ENCODE peak calls at places on chromosomes 11 and 22, in ten cellular contexts. R, M, L, U, Z, C, F, B, W and N are unnamed samples.

GRCh38 chr11:20669833-20670684 is 673 bp downstream of the NELL1 start:
- DNase-seq in R (no peak), M (no peak), L (no peak), U (no peak), Z (no peak), C (no peak), F (peak), B (no peak), W (peak), N (no peak)

GRCh38 chr11:83241291-83241946 is 44.7 kb downstream of the CCDC90B start:
- DNase-seq in R (no peak), M (peak), L (no peak), U (peak), Z (peak), C (no peak), F (peak), B (peak), W (no peak), N (no peak)

GRCh38 chr22:33917744-33918406 is 2.4 kb downstream of the LARGE1 start:
- DNase-seq in R (no peak), M (no peak), L (no peak), U (no peak), Z (peak), C (no peak), F (no peak), B (peak), W (no peak), N (no peak)

GRCh38 chr22:49872347-49872746 is 18.7 kb downstream of the ZBED4 start:
- DNase-seq in R (no peak), M (no peak), L (no peak), U (no peak), Z (no peak), C (no peak), F (no peak), B (no peak), W (no peak), N (no peak)

GRCh38 chr11:61961570-61962212 is 5.7 kb downstream of the FTH1 start:
- DNase-seq in R (no peak), M (peak), L (peak), U (no peak), Z (peak), C (no peak), F (no peak), B (peak), W (no peak), N (peak)

GRCh38 chr11:86228967-86229330 is 15.6 kb upstream of the EED start:
- DNase-seq in R (no peak), M (no peak), L (no peak), U (no peak), Z (no peak), C (no peak), F (no peak), B (no peak), W (no peak), N (no peak)

GRCh38 chr11:65551572-65552398 is 6.4 kb downstream of the LTBP3 start:
- DNase-seq in R (no peak), M (peak), L (no peak), U (no peak), Z (no peak), C (no peak), F (no peak), B (peak), W (peak), N (no peak)

GRCh38 chr11:74933765-74934164 is 15.1 kb downstream of the XRRA1 start:
- DNase-seq in R (no peak), M (no peak), L (no peak), U (no peak), Z (no peak), C (no peak), F (no peak), B (no peak), W (no peak), N (no peak)

GRCh38 chr11:129861702-129862107 is 33.7 kb downstream of the NFRKB start:
- DNase-seq in R (no peak), M (peak), L (no peak), U (peak), Z (peak), C (no peak), F (no peak), B (peak), W (no peak), N (no peak)

GRCh38 chr22:50503475-50504145 is 3.9 kb downstream of the LMF2 start:
- DNase-seq in R (peak), M (no peak), L (peak), U (no peak), Z (no peak), C (no peak), F (no peak), B (no peak), W (no peak), N (no peak)

GRCh38 chr11:20035701-20036601 is 124.3 kb downstream of the DBX1 start:
- DNase-seq in R (no peak), M (no peak), L (no peak), U (peak), Z (peak), C (no peak), F (no peak), B (peak), W (no peak), N (no peak)

GRCh38 chr11:66617148-66617814 is 851 bp downstream of the RBM14 start:
- DNase-seq in R (peak), M (no peak), L (peak), U (no peak), Z (no peak), C (no peak), F (no peak), B (peak), W (peak), N (peak)

GRCh38 chr22:24727218-24727851 is 47.2 kb downstream of the PIWIL3 start:
- DNase-seq in R (no peak), M (no peak), L (no peak), U (no peak), Z (peak), C (no peak), F (no peak), B (peak), W (no peak), N (no peak)

GRCh38 chr22:50700387-50701075 is 27.9 kb downstream of the SHANK3 start:
- DNase-seq in R (peak), M (no peak), L (peak), U (no peak), Z (no peak), C (no peak), F (no peak), B (peak), W (peak), N (no peak)

GRCh38 chr11:75797796-75798195 is 17.2 kb upstream of the UVRAG start:
- DNase-seq in R (no peak), M (no peak), L (no peak), U (no peak), Z (no peak), C (no peak), F (no peak), B (no peak), W (no peak), N (no peak)

GRCh38 chr11:63839508-63840355 is 822 bp downstream of the MARK2 start:
- DNase-seq in R (no peak), M (peak), L (peak), U (no peak), Z (peak), C (no peak), F (no peak), B (no peak), W (peak), N (no peak)

GRCh38 chr22:29702931-29703594 is 16.7 kb upstream of the CABP7 start:
- DNase-seq in R (no peak), M (no peak), L (no peak), U (no peak), Z (no peak), C (no peak), F (no peak), B (no peak), W (peak), N (no peak)

GRCh38 chr11:73227571-73228211 is 9.6 kb downstream of the P2RY2 start:
- DNase-seq in R (peak), M (peak), L (peak), U (no peak), Z (no peak), C (no peak), F (no peak), B (no peak), W (peak), N (no peak)

GRCh38 chr22:25845985-25846745 is 104.2 kb downstream of the MYO18B start:
- DNase-seq in R (no peak), M (no peak), L (no peak), U (no peak), Z (no peak), C (no peak), F (no peak), B (no peak), W (no peak), N (no peak)

GRCh38 chr11:85076535-85077330 is 550.4 kb downstream of the DLG2 start:
- DNase-seq in R (no peak), M (no peak), L (no peak), U (no peak), Z (peak), C (no peak), F (no peak), B (peak), W (no peak), N (no peak)

GRCh38 chr11:34866375-34866774 is 49.8 kb downstream of the APIP start:
- DNase-seq in R (no peak), M (no peak), L (no peak), U (peak), Z (peak), C (no peak), F (no peak), B (peak), W (no peak), N (peak)

GRCh38 chr11:70738661-70739060 is 340.3 kb downstream of the CTTN start:
- DNase-seq in R (peak), M (no peak), L (no peak), U (no peak), Z (no peak), C (no peak), F (no peak), B (no peak), W (peak), N (no peak)

GRCh38 chr22:47783433-47784366 is 1021.2 kb downstream of the TBC1D22A start:
- DNase-seq in R (peak), M (no peak), L (no peak), U (no peak), Z (no peak), C (no peak), F (no peak), B (no peak), W (no peak), N (no peak)

GRCh38 chr11:16095756-16096155 is 260.6 kb downstream of the SOX6 start:
- DNase-seq in R (no peak), M (no peak), L (no peak), U (no peak), Z (no peak), C (no peak), F (no peak), B (no peak), W (no peak), N (no peak)

GRCh38 chr22:19783531-19784395 is 23.2 kb downstream of the TBX1 start:
- DNase-seq in R (no peak), M (no peak), L (no peak), U (no peak), Z (no peak), C (no peak), F (no peak), B (no peak), W (peak), N (no peak)

GRCh38 chr22:17120281-17120680 is 879 bp downstream of the TMEM121B start:
- DNase-seq in R (no peak), M (peak), L (no peak), U (no peak), Z (peak), C (no peak), F (peak), B (peak), W (peak), N (no peak)

GRCh38 chr11:66247295-66247694 is 21.1 kb upstream of the RAB1B start:
- DNase-seq in R (no peak), M (no peak), L (no peak), U (no peak), Z (no peak), C (no peak), F (no peak), B (no peak), W (no peak), N (no peak)

GRCh38 chr11:10601722-10602281 is 33.3 kb upstream of the LYVE1 start:
- DNase-seq in R (no peak), M (no peak), L (peak), U (no peak), Z (no peak), C (no peak), F (no peak), B (no peak), W (peak), N (no peak)

GRCh38 chr11:110918351-110918750 is 206.1 kb upstream of the ARHGAP20 start:
- DNase-seq in R (no peak), M (no peak), L (no peak), U (no peak), Z (no peak), C (no peak), F (no peak), B (no peak), W (no peak), N (no peak)

GRCh38 chr11:36167729-36168128 is 121.5 kb downstream of the COMMD9 start:
- DNase-seq in R (no peak), M (no peak), L (no peak), U (no peak), Z (no peak), C (no peak), F (no peak), B (no peak), W (no peak), N (no peak)

GRCh38 chr11:77146261-77147035 is 18.4 kb downstream of the MYO7A start:
- DNase-seq in R (no peak), M (no peak), L (no peak), U (no peak), Z (no peak), C (no peak), F (no peak), B (no peak), W (peak), N (no peak)

GRCh38 chr22:38270091-38270972 is 2.5 kb downstream of the TMEM184B start:
- DNase-seq in R (no peak), M (no peak), L (no peak), U (no peak), Z (peak), C (no peak), F (no peak), B (no peak), W (no peak), N (no peak)

GRCh38 chr11:70527046-70527395 is 128.7 kb downstream of the CTTN start:
- DNase-seq in R (peak), M (no peak), L (no peak), U (no peak), Z (no peak), C (no peak), F (no peak), B (no peak), W (peak), N (no peak)

GRCh38 chr22:22578702-22579424 is 19.8 kb upstream of the PRAME start:
- DNase-seq in R (no peak), M (no peak), L (no peak), U (no peak), Z (peak), C (no peak), F (no peak), B (peak), W (no peak), N (no peak)

GRCh38 chr22:19477321-19478085 is 1.5 kb downstream of the UFD1 start:
- DNase-seq in R (no peak), M (no peak), L (no peak), U (no peak), Z (peak), C (no peak), F (no peak), B (peak), W (no peak), N (no peak)

GRCh38 chr11:117210620-117211019 is 11.4 kb downstream of the TAGLN start:
- DNase-seq in R (no peak), M (no peak), L (no peak), U (no peak), Z (no peak), C (no peak), F (no peak), B (no peak), W (no peak), N (no peak)

GRCh38 chr11:108453207-108453835 is 14.0 kb downstream of the C11orf65 start:
- DNase-seq in R (no peak), M (no peak), L (no peak), U (no peak), Z (no peak), C (no peak), F (no peak), B (no peak), W (no peak), N (no peak)

GRCh38 chr11:123202155-123202714 is 7.2 kb upstream of the CLMP start:
- DNase-seq in R (no peak), M (peak), L (peak), U (no peak), Z (peak), C (no peak), F (no peak), B (peak), W (no peak), N (no peak)

GRCh38 chr11:13019313-13019712 is 10.2 kb downstream of the RASSF10 start:
- DNase-seq in R (no peak), M (no peak), L (no peak), U (no peak), Z (no peak), C (no peak), F (no peak), B (no peak), W (no peak), N (no peak)

DNA sequence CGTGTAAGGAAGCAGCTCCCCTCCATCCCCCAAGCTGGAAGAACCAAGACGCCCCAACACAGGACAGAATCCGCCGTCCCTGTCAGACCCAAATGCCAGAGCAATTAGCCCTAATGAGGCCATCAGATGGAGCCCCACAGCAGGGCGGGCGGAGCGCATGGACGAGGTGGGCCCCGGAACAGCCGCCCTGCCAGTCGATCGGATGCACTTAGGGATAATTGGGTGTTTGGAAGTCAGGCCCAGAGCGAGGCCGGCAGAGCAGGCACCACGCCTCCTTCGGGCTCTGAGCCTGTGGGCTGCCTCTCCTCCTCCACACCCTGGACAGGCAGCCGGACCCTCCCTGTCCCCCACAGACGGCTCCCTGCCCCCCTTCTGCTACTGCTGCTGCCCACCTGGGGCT is 5.5 kb upstream of the TH start:
- DNase-seq in R (no peak), M (no peak), L (no peak), U (no peak), Z (no peak), C (no peak), F (no peak), B (no peak), W (no peak), N (no peak)
- TF ChIP-seq CTCF in R (no peak), M (no peak), L (no peak), U (no peak), Z (no peak), C (no peak), F (no peak), B (no peak), W (no peak), N (no peak)

DNA sequence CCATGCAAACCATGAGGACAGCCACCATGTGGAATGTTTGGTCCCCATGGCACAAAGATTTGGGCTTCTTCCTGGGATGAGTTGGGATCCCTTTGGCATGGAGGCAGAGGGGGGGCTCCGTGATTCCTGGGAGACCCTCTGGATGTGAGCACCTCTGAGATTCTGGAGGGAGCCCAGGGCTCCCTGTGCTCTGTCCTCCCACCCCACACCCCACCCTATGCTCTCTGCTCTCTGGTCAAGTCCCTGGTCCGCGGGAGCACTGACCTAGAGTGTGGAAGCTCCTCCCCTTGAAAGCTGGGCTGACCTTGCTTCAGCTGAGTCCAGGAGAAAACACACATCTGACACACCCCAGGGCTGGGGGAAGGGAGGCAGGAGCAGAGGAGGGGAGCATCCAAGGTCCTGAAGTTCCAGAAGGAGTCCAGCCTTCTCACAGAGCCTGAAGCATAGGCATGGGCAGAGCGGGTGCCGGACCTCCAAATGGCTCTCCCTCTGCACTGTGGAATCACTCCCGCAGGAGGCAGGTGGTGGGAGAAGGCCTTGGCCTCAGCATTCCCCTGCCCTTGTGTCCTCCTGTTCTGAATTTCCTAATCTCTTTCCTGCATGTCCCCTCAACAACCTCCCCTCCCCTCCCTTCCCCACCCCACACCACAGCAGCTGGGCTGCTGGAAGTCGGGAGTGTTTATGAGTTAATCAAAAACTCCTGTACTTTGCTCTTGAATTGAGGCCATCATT is 25.7 kb upstream of the OAF start:
- DNase-seq in R (peak), M (peak), L (peak), U (no peak), Z (peak), C (no peak), F (no peak), B (peak), W (no peak), N (peak)
- TF ChIP-seq CTCF in R (no peak), M (peak), L (no peak), U (no peak), Z (no peak), C (no peak), F (no peak), B (no peak), W (no peak), N (no peak)

GRCh38 chr11:100687630-100688395 is 725 bp downstream of the ARHGAP42 start:
- DNase-seq in R (no peak), M (peak), L (peak), U (peak), Z (peak), C (no peak), F (peak), B (peak), W (no peak), N (peak)

GRCh38 chr11:100689141-100689540 is 2.1 kb downstream of the ARHGAP42 start:
- DNase-seq in R (no peak), M (no peak), L (no peak), U (no peak), Z (peak), C (no peak), F (no peak), B (no peak), W (no peak), N (no peak)

GRCh38 chr11:100687032-100687629 is at the start of gene ARHGAP42:
- DNase-seq in R (no peak), M (peak), L (peak), U (no peak), Z (peak), C (no peak), F (peak), B (peak), W (peak), N (peak)

GRCh38 chr11:100684101-100685065 is 2.7 kb upstream of the ARHGAP42 start:
- DNase-seq in R (no peak), M (no peak), L (no peak), U (no peak), Z (no peak), C (no peak), F (no peak), B (peak), W (no peak), N (no peak)

GRCh38 chr11:100686476-100686875 is 612 bp upstream of the ARHGAP42 start:
- DNase-seq in R (no peak), M (no peak), L (no peak), U (no peak), Z (no peak), C (no peak), F (no peak), B (no peak), W (no peak), N (no peak)
- TF ChIP-seq CTCF in R (no peak), M (no peak), L (no peak), U (no peak), Z (no peak), C (no peak), F (no peak), B (no peak), W (no peak), N (no peak)

GRCh38 chr11:125923012-125923579 is 18.8 kb downstream of the DDX25 start:
- DNase-seq in R (no peak), M (peak), L (peak), U (peak), Z (peak), C (no peak), F (peak), B (peak), W (no peak), N (no peak)
- TF ChIP-seq CTCF in R (peak), M (peak), L (peak), U (peak), Z (peak), C (peak), F (peak), B (peak), W (peak), N (peak)